ENCODE peak calls at places on chromosome 10, in seven cellular contexts. One of them, this sample, is unnamed.
A peak's percentile ranks its signal among the peaks of the same experiment; 100 is the strongest.

GRCh38 chr10:132685121-132685891 is 100.6 kb downstream of the NKX6-2 start:
- DNase-seq in GM10248: no peak
- DNase-seq in heart right ventricle: no peak
- DNase-seq in astrocyte: peak; percentile 56
- DNase-seq in GM06990: no peak
- DNase-seq in adrenal gland: peak; percentile 50
- DNase-seq in lower lobe of right lung: peak; percentile 75
- DNase-seq in this sample: no peak

GRCh38 chr10:72250666-72251065 is 23.1 kb upstream of the DDIT4 start:
- DNase-seq in GM06990: no peak
- DNase-seq in GM10248: no peak
- DNase-seq in astrocyte: peak; percentile 86
- DNase-seq in lower lobe of right lung: no peak
- DNase-seq in heart right ventricle: peak; percentile 51
- DNase-seq in adrenal gland: peak; percentile 65
- DNase-seq in this sample: no peak

GRCh38 chr10:13993169-13993568 is 337.6 kb downstream of the FRMD4A start:
- DNase-seq in heart right ventricle: no peak
- DNase-seq in astrocyte: peak; percentile 85
- DNase-seq in GM06990: no peak
- DNase-seq in adrenal gland: peak; percentile 36
- DNase-seq in GM10248: no peak
- DNase-seq in lower lobe of right lung: no peak
- DNase-seq in this sample: no peak

GRCh38 chr10:22314852-22315251 is 1.3 kb upstream of the COMMD3 start:
- DNase-seq in heart right ventricle: no peak
- DNase-seq in astrocyte: no peak
- DNase-seq in adrenal gland: no peak
- DNase-seq in GM10248: no peak
- DNase-seq in GM06990: no peak
- DNase-seq in lower lobe of right lung: no peak
- DNase-seq in this sample: no peak

GRCh38 chr10:123635745-123636144 is 30.4 kb upstream of the GPR26 start:
- DNase-seq in lower lobe of right lung: no peak
- DNase-seq in adrenal gland: no peak
- DNase-seq in heart right ventricle: no peak
- DNase-seq in GM10248: no peak
- DNase-seq in astrocyte: no peak
- DNase-seq in GM06990: no peak
- DNase-seq in this sample: no peak

GRCh38 chr10:104300736-104301292 is 31.8 kb downstream of the GSTO2 start:
- DNase-seq in GM06990: no peak
- DNase-seq in adrenal gland: peak; percentile 45
- DNase-seq in heart right ventricle: peak; percentile 85
- DNase-seq in lower lobe of right lung: no peak
- DNase-seq in GM10248: no peak
- DNase-seq in astrocyte: peak; percentile 99
- DNase-seq in this sample: no peak

GRCh38 chr10:98446121-98446655 is 547 bp downstream of the HPS1 start:
- DNase-seq in GM06990: no peak
- DNase-seq in astrocyte: peak; percentile 20
- DNase-seq in lower lobe of right lung: peak; percentile 73
- DNase-seq in heart right ventricle: no peak
- DNase-seq in adrenal gland: peak; percentile 58
- DNase-seq in GM10248: no peak
- DNase-seq in this sample: no peak

GRCh38 chr10:15313844-15314243 is 57.2 kb downstream of the FAM171A1 start:
- DNase-seq in lower lobe of right lung: no peak
- DNase-seq in heart right ventricle: peak; percentile 24
- DNase-seq in adrenal gland: peak; percentile 24
- DNase-seq in GM06990: no peak
- DNase-seq in astrocyte: no peak
- DNase-seq in GM10248: no peak
- DNase-seq in this sample: no peak

GRCh38 chr10:12720217-12720981 is 281.1 kb downstream of the CCDC3 start:
- DNase-seq in astrocyte: peak; percentile 99
- DNase-seq in GM06990: no peak
- DNase-seq in heart right ventricle: peak; percentile 54
- DNase-seq in lower lobe of right lung: peak; percentile 93
- DNase-seq in adrenal gland: peak; percentile 86
- DNase-seq in GM10248: no peak
- DNase-seq in this sample: no peak

GRCh38 chr10:100688201-100688600 is 57.2 kb upstream of the PAX2 start:
- DNase-seq in lower lobe of right lung: no peak
- DNase-seq in GM10248: no peak
- DNase-seq in GM06990: no peak
- DNase-seq in astrocyte: no peak
- DNase-seq in heart right ventricle: no peak
- DNase-seq in adrenal gland: no peak
- DNase-seq in this sample: no peak

GRCh38 chr10:88392222-88392621 is 190.9 kb downstream of the RNLS start:
- DNase-seq in astrocyte: no peak
- DNase-seq in GM06990: peak; percentile 63
- DNase-seq in GM10248: peak; percentile 24
- DNase-seq in adrenal gland: no peak
- DNase-seq in heart right ventricle: no peak
- DNase-seq in lower lobe of right lung: no peak
- DNase-seq in this sample: peak; percentile 26

GRCh38 chr10:13743963-13744362 is 157.2 kb downstream of the PRPF18 start:
- DNase-seq in GM10248: no peak
- DNase-seq in heart right ventricle: no peak
- DNase-seq in adrenal gland: no peak
- DNase-seq in GM06990: no peak
- DNase-seq in astrocyte: no peak
- DNase-seq in lower lobe of right lung: no peak
- DNase-seq in this sample: no peak

GRCh38 chr10:85667638-85668233 is 698.9 kb downstream of the GRID1 start:
- DNase-seq in lower lobe of right lung: no peak
- DNase-seq in GM10248: no peak
- DNase-seq in adrenal gland: no peak
- DNase-seq in GM06990: no peak
- DNase-seq in astrocyte: no peak
- DNase-seq in heart right ventricle: no peak
- DNase-seq in this sample: no peak

GRCh38 chr10:14039968-14040668 is 290.6 kb downstream of the FRMD4A start:
- DNase-seq in GM10248: no peak
- DNase-seq in adrenal gland: no peak
- DNase-seq in astrocyte: peak; percentile 87
- DNase-seq in heart right ventricle: no peak
- DNase-seq in lower lobe of right lung: no peak
- DNase-seq in GM06990: no peak
- DNase-seq in this sample: no peak

GRCh38 chr10:23535381-23535780 is 96.5 kb downstream of the OTUD1 start:
- DNase-seq in astrocyte: no peak
- DNase-seq in heart right ventricle: no peak
- DNase-seq in GM06990: no peak
- DNase-seq in lower lobe of right lung: no peak
- DNase-seq in GM10248: no peak
- DNase-seq in adrenal gland: no peak
- DNase-seq in this sample: no peak

GRCh38 chr10:103153765-103154197 is 39.3 kb downstream of the NT5C2 start:
- DNase-seq in adrenal gland: no peak
- DNase-seq in GM06990: no peak
- DNase-seq in astrocyte: peak; percentile 36
- DNase-seq in lower lobe of right lung: no peak
- DNase-seq in GM10248: no peak
- DNase-seq in heart right ventricle: no peak
- DNase-seq in this sample: no peak

GRCh38 chr10:5892007-5892406 is 2.0 kb downstream of the FBH1 start:
- DNase-seq in GM06990: no peak
- DNase-seq in GM10248: no peak
- DNase-seq in lower lobe of right lung: no peak
- DNase-seq in adrenal gland: peak; percentile 46
- DNase-seq in astrocyte: peak; percentile 45
- DNase-seq in heart right ventricle: no peak
- DNase-seq in this sample: peak; percentile 2

GRCh38 chr10:35372329-35372728 is 36.0 kb downstream of the CCNY start:
- DNase-seq in GM06990: no peak
- DNase-seq in lower lobe of right lung: peak; percentile 51
- DNase-seq in adrenal gland: no peak
- DNase-seq in GM10248: no peak
- DNase-seq in astrocyte: peak; percentile 83
- DNase-seq in heart right ventricle: peak; percentile 76
- DNase-seq in this sample: no peak

GRCh38 chr10:119872610-119872859 is at the start of gene MCMBP:
- DNase-seq in astrocyte: no peak
- DNase-seq in GM10248: no peak
- DNase-seq in heart right ventricle: no peak
- DNase-seq in adrenal gland: no peak
- DNase-seq in lower lobe of right lung: no peak
- DNase-seq in GM06990: no peak
- DNase-seq in this sample: no peak

GRCh38 chr10:113222207-113222606 is 272.2 kb downstream of the TCF7L2 start:
- DNase-seq in GM06990: no peak
- DNase-seq in astrocyte: no peak
- DNase-seq in GM10248: no peak
- DNase-seq in heart right ventricle: no peak
- DNase-seq in adrenal gland: no peak
- DNase-seq in lower lobe of right lung: no peak
- DNase-seq in this sample: no peak

GRCh38 chr10:33143160-33143728 is 185.2 kb upstream of the ITGB1 start:
- DNase-seq in lower lobe of right lung: no peak
- DNase-seq in heart right ventricle: no peak
- DNase-seq in adrenal gland: no peak
- DNase-seq in GM10248: no peak
- DNase-seq in astrocyte: peak; percentile 86
- DNase-seq in GM06990: no peak
- DNase-seq in this sample: no peak

GRCh38 chr10:76973515-76974289 is 663.9 kb downstream of the KCNMA1 start:
- DNase-seq in adrenal gland: no peak
- DNase-seq in astrocyte: peak; percentile 23
- DNase-seq in heart right ventricle: no peak
- DNase-seq in GM10248: no peak
- DNase-seq in lower lobe of right lung: no peak
- DNase-seq in GM06990: no peak
- DNase-seq in this sample: no peak

GRCh38 chr10:61975107-61975932 is 73.8 kb downstream of the ARID5B start:
- DNase-seq in astrocyte: peak; percentile 80
- DNase-seq in adrenal gland: no peak
- DNase-seq in GM06990: no peak
- DNase-seq in heart right ventricle: no peak
- DNase-seq in GM10248: no peak
- DNase-seq in lower lobe of right lung: no peak
- DNase-seq in this sample: no peak

GRCh38 chr10:69558559-69558958 is 14.7 kb downstream of the NEUROG3 start:
- DNase-seq in GM10248: no peak
- DNase-seq in lower lobe of right lung: no peak
- DNase-seq in astrocyte: no peak
- DNase-seq in GM06990: no peak
- DNase-seq in heart right ventricle: no peak
- DNase-seq in adrenal gland: no peak
- DNase-seq in this sample: no peak

GRCh38 chr10:64038097-64038496 is 516.9 kb downstream of the REEP3 start:
- DNase-seq in adrenal gland: no peak
- DNase-seq in GM10248: no peak
- DNase-seq in GM06990: no peak
- DNase-seq in heart right ventricle: no peak
- DNase-seq in astrocyte: no peak
- DNase-seq in lower lobe of right lung: no peak
- DNase-seq in this sample: no peak

GRCh38 chr10:12703813-12704212 is 297.7 kb downstream of the CCDC3 start:
- DNase-seq in lower lobe of right lung: no peak
- DNase-seq in adrenal gland: no peak
- DNase-seq in GM06990: no peak
- DNase-seq in heart right ventricle: no peak
- DNase-seq in astrocyte: peak; percentile 88
- DNase-seq in GM10248: no peak
- DNase-seq in this sample: no peak

GRCh38 chr10:132545659-132546367 is 8.2 kb downstream of the INPP5A start:
- DNase-seq in heart right ventricle: no peak
- DNase-seq in adrenal gland: peak; percentile 11
- DNase-seq in GM10248: no peak
- DNase-seq in GM06990: no peak
- DNase-seq in astrocyte: no peak
- DNase-seq in lower lobe of right lung: no peak
- DNase-seq in this sample: no peak

GRCh38 chr10:44413416-44413815 is 28.5 kb upstream of the CXCL12 start:
- DNase-seq in GM10248: no peak
- DNase-seq in lower lobe of right lung: no peak
- DNase-seq in adrenal gland: peak; percentile 33
- DNase-seq in GM06990: no peak
- DNase-seq in astrocyte: peak; percentile 75
- DNase-seq in heart right ventricle: no peak
- DNase-seq in this sample: no peak

GRCh38 chr10:48772059-48772458 is 87.4 kb downstream of the WDFY4 start:
- DNase-seq in astrocyte: no peak
- DNase-seq in GM10248: no peak
- DNase-seq in lower lobe of right lung: no peak
- DNase-seq in adrenal gland: no peak
- DNase-seq in heart right ventricle: no peak
- DNase-seq in GM06990: no peak
- DNase-seq in this sample: no peak

GRCh38 chr10:110016037-110016436 is 8.3 kb downstream of the ADD3 start:
- DNase-seq in GM10248: no peak
- DNase-seq in lower lobe of right lung: no peak
- DNase-seq in astrocyte: no peak
- DNase-seq in heart right ventricle: no peak
- DNase-seq in GM06990: no peak
- DNase-seq in adrenal gland: no peak
- DNase-seq in this sample: no peak
- TF ChIP-seq CTCF in GM10248: peak; percentile 18
- TF ChIP-seq CTCF in lower lobe of right lung: no peak
- TF ChIP-seq CTCF in astrocyte: no peak
- TF ChIP-seq CTCF in heart right ventricle: peak; percentile 42
- TF ChIP-seq CTCF in GM06990: peak; percentile 34
- TF ChIP-seq CTCF in adrenal gland: no peak
- TF ChIP-seq CTCF in this sample: peak; percentile 1

DNA sequence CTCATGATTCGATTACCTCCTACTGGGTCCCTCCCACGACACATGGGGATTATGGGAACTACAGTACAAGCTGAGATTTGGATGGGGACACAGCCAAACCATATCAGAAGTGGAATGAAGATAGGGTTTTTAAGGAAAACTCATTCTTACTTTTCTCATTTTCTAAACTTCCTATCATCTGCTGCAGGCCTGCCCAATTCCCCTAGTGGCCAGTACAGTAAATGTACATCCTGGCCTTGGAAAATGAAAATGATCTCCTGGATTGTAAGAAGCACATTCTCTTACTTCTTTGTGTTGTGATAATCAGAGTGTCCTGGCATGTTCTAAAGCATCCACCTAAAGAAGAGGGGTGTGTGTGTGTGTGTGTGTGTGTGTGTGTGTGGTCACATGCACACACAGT is 421.7 kb downstream of the LRMDA start:
- DNase-seq in GM06990: no peak
- DNase-seq in astrocyte: no peak
- DNase-seq in adrenal gland: no peak
- DNase-seq in lower lobe of right lung: no peak
- DNase-seq in GM10248: no peak
- DNase-seq in heart right ventricle: no peak
- DNase-seq in this sample: no peak
- TF ChIP-seq CTCF in GM06990: peak; percentile 36
- TF ChIP-seq CTCF in astrocyte: peak; percentile 31
- TF ChIP-seq CTCF in adrenal gland: peak; percentile 6
- TF ChIP-seq CTCF in lower lobe of right lung: no peak
- TF ChIP-seq CTCF in GM10248: no peak
- TF ChIP-seq CTCF in heart right ventricle: peak; percentile 16
- TF ChIP-seq CTCF in this sample: no peak

GRCh38 chr10:97332586-97333350 is 1.8 kb downstream of the FRAT2 start:
- DNase-seq in adrenal gland: peak; percentile 74
- DNase-seq in heart right ventricle: peak; percentile 62
- DNase-seq in GM10248: no peak
- DNase-seq in lower lobe of right lung: no peak
- DNase-seq in GM06990: no peak
- DNase-seq in astrocyte: peak; percentile 67
- DNase-seq in this sample: no peak
- TF ChIP-seq CTCF in adrenal gland: no peak
- TF ChIP-seq CTCF in heart right ventricle: peak; percentile 53
- TF ChIP-seq CTCF in GM10248: peak; percentile 3
- TF ChIP-seq CTCF in lower lobe of right lung: peak; percentile 17
- TF ChIP-seq CTCF in GM06990: no peak
- TF ChIP-seq CTCF in astrocyte: no peak
- TF ChIP-seq CTCF in this sample: no peak

GRCh38 chr10:91694170-91694794 is 61.4 kb upstream of the PPP1R3C start:
- DNase-seq in heart right ventricle: no peak
- DNase-seq in astrocyte: no peak
- DNase-seq in adrenal gland: no peak
- DNase-seq in GM10248: peak; percentile 46
- DNase-seq in lower lobe of right lung: no peak
- DNase-seq in GM06990: no peak
- DNase-seq in this sample: peak; percentile 30
- TF ChIP-seq CTCF in heart right ventricle: peak; percentile 63
- TF ChIP-seq CTCF in astrocyte: peak; percentile 82
- TF ChIP-seq CTCF in adrenal gland: peak; percentile 61
- TF ChIP-seq CTCF in GM10248: peak; percentile 29
- TF ChIP-seq CTCF in lower lobe of right lung: peak; percentile 57
- TF ChIP-seq CTCF in GM06990: peak; percentile 69
- TF ChIP-seq CTCF in this sample: peak; percentile 20

This sample was measured in GM20000.